ENCODE peak calls at places on chromosome 2, in four cellular contexts. R, E, M and I are unnamed samples.

GRCh38 chr2:32977228-32977758 is 30.5 kb downstream of the LTBP1 start:
- DNase-seq in R (no peak), E (no peak), M (peak; percentile 12), I (peak; percentile 83)

GRCh38 chr2:100818003-100818605 is 1.8 kb upstream of the NPAS2 start:
- DNase-seq in E (no peak), R (peak; percentile 53), M (no peak), I (no peak)

GRCh38 chr2:149559341-149560068 is 28.1 kb downstream of the MMADHC start:
- DNase-seq in R (no peak), M (peak; percentile 8), E (no peak), I (no peak)

GRCh38 chr2:187991389-187991788 is 300.3 kb upstream of the GULP1 start:
- DNase-seq in M (no peak), R (no peak), E (no peak), I (no peak)

GRCh38 chr2:156065912-156066311 is 266.6 kb downstream of the NR4A2 start:
- DNase-seq in M (peak; percentile 57), E (no peak), R (no peak), I (no peak)

GRCh38 chr2:190075623-190076022 is 13.1 kb upstream of the MSTN start:
- DNase-seq in M (no peak), R (no peak), E (no peak), I (no peak)

GRCh38 chr2:3238951-3239841 is 138.4 kb downstream of the EIPR1 start:
- DNase-seq in M (no peak), R (no peak), E (no peak), I (no peak)

GRCh38 chr2:215695876-215696275 is 260.0 kb upstream of the FN1 start:
- DNase-seq in M (no peak), E (no peak), R (no peak), I (no peak)

GRCh38 chr2:164841719-164842623 is at the start of gene COBLL1:
- DNase-seq in R (peak; percentile 56), E (peak; percentile 92), M (peak; percentile 95), I (peak; percentile 91)

GRCh38 chr2:158753561-158754302 is 41.4 kb upstream of the DAPL1 start:
- DNase-seq in R (peak; percentile 49), E (no peak), M (peak; percentile 88), I (peak; percentile 11)

GRCh38 chr2:220334210-220334609 is 706.8 kb downstream of the SLC4A3 start:
- DNase-seq in R (no peak), M (no peak), E (no peak), I (no peak)

GRCh38 chr2:154850532-154850931 is 152.0 kb downstream of the KCNJ3 start:
- DNase-seq in M (no peak), E (no peak), R (no peak), I (no peak)

GRCh38 chr2:33728106-33728505 is 129.0 kb upstream of the FAM98A start:
- DNase-seq in R (no peak), E (no peak), M (no peak), I (peak; percentile 55)

GRCh38 chr2:18949871-18950597 is 360.7 kb upstream of the NT5C1B start:
- DNase-seq in R (peak; percentile 87), M (no peak), E (no peak), I (no peak)

GRCh38 chr2:120969613-120970355 is 234.1 kb downstream of the GLI2 start:
- DNase-seq in M (no peak), R (no peak), E (no peak), I (no peak)

GRCh38 chr2:5176764-5177163 is 515.4 kb upstream of the SOX11 start:
- DNase-seq in R (no peak), E (no peak), M (no peak), I (no peak)

GRCh38 chr2:9178905-9179571 is 27.6 kb upstream of the ASAP2 start:
- DNase-seq in E (no peak), M (no peak), R (peak; percentile 74), I (peak; percentile 12)

GRCh38 chr2:121099329-121100318 is 185.4 kb downstream of the TFCP2L1 start:
- DNase-seq in E (peak; percentile 42), R (no peak), M (peak; percentile 68), I (no peak)

GRCh38 chr2:123606631-123607030 is 418.5 kb upstream of the CNTNAP5 start:
- DNase-seq in R (no peak), E (no peak), M (no peak), I (no peak)

GRCh38 chr2:98472132-98472650 is 27.5 kb downstream of the INPP4A start:
- DNase-seq in M (no peak), E (peak; percentile 60), R (no peak), I (no peak)

GRCh38 chr2:67797801-67798535 is 264.8 kb downstream of the C1D start:
- DNase-seq in R (peak; percentile 72), M (no peak), E (no peak), I (peak; percentile 48)

GRCh38 chr2:212156114-212156513 is 382.5 kb downstream of the ERBB4 start:
- DNase-seq in R (no peak), E (no peak), M (no peak), I (no peak)

GRCh38 chr2:27689424-27689823 is 25.7 kb downstream of the SLC4A1AP start:
- DNase-seq in M (no peak), R (no peak), E (no peak), I (no peak)

GRCh38 chr2:118295592-118296390 is 207.5 kb downstream of the INSIG2 start:
- DNase-seq in M (no peak), R (no peak), E (no peak), I (no peak)

GRCh38 chr2:112001136-112001764 is 53.8 kb upstream of the TMEM87B start:
- DNase-seq in E (no peak), R (no peak), M (no peak), I (no peak)

GRCh38 chr2:156800065-156800556 is 363.9 kb downstream of the GPD2 start:
- DNase-seq in R (no peak), E (no peak), M (peak; percentile 58), I (no peak)

GRCh38 chr2:143615617-143616016 is 486.4 kb downstream of the ARHGAP15 start:
- DNase-seq in E (no peak), R (no peak), M (no peak), I (no peak)

GRCh38 chr2:162063899-162064298 is 10.1 kb downstream of the DPP4 start:
- DNase-seq in M (no peak), E (no peak), R (no peak), I (no peak)

GRCh38 chr2:162062559-162062958 is 11.5 kb downstream of the DPP4 start:
- DNase-seq in R (no peak), M (peak; percentile 28), E (no peak), I (no peak)

GRCh38 chr2:162061021-162061420 is 13.0 kb downstream of the DPP4 start:
- DNase-seq in M (no peak), E (no peak), R (no peak), I (no peak)

GRCh38 chr2:162065767-162066166 is 8.2 kb downstream of the DPP4 start:
- DNase-seq in M (no peak), R (no peak), E (no peak), I (no peak)

GRCh38 chr2:162063281-162063680 is 10.7 kb downstream of the DPP4 start:
- DNase-seq in E (no peak), M (no peak), R (no peak), I (no peak)
- H3K27ac ChIP-seq in E (no peak overlapping the region), M (no peak overlapping the region), R (no peak overlapping the region), I (no peak overlapping the region)

DNA sequence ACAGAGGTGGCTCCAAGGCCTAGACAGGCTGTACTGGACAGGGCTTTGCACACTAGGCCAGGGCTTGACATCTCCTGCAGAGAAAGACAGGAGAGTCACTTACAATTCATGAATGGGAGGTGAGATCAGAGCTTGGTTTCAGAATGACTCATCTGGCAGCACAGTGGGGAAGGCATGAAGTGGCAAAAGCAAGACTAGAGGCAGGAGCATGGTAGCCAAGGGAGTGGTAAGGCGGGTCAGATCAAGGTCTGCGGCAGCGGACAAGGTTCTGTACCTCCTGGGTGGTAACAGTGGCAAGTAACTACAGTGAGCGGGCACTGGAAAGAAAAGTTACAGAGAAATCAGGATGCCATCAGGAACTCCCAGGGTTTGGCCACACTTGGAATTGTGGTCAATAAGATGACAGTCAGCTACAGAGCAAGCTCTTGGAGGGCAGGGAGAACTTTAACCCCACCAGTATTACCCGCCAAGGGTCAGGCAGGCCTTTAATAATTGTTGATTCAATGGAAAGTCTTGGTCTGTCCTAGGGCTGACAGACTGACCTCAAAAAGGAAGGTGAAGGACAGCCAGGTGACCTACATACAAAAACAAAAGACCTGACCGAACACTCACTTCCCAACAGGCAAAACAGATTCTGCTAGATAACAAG is 5.7 kb downstream of the MCFD2 start:
- DNase-seq in R (peak; percentile 89), M (no peak), E (no peak), I (no peak)
- H3K27ac ChIP-seq in R (peak overlapping the region; percentile 32), M (no peak overlapping the region), E (no peak overlapping the region), I (no peak overlapping the region)

GRCh38 chr2:201183373-201183742 is 417 bp downstream of the CASP10 start:
- DNase-seq in M (no peak), R (no peak), E (no peak), I (no peak)
- H3K27ac ChIP-seq in M (peak overlapping the region; percentile 12), R (no peak overlapping the region), E (peak overlapping the region; percentile 1), I (peak overlapping the region; percentile 25)

GRCh38 chr2:46995844-46996243 is 80.2 kb upstream of the MCFD2 start:
- DNase-seq in M (no peak), E (no peak), R (no peak), I (no peak)

GRCh38 chr2:46997884-46998283 is 82.3 kb upstream of the MCFD2 start:
- DNase-seq in M (no peak), E (no peak), R (no peak), I (no peak)

GRCh38 chr2:46996300-46996843 is 80.8 kb upstream of the MCFD2 start:
- DNase-seq in M (no peak), R (no peak), E (no peak), I (no peak)

GRCh38 chr2:46998551-46998950 is 82.9 kb upstream of the MCFD2 start:
- DNase-seq in M (no peak), R (no peak), E (no peak), I (no peak)

DNA sequence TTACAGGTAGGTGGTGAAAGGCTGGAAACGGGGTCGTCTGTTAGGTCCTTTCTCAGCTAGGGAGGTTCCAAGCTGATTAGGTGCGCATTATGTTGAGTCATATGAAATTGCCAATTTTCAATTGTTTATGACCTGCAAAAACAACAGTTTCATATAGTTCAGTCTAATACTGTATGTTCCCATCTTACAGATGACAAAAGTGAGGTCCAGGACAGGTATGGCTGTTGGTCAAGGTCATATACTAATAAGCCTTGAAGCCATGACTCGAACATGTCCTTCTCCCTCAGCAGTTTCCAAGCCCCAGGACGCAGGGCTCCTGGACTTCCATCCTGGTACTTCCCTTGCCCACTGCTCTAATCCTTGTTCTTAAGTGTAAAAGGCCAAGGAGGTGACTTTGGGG is 81.7 kb upstream of the MCFD2 start:
- DNase-seq in R (no peak), M (no peak), E (no peak), I (no peak)
- H3K27ac ChIP-seq in R (no peak overlapping the region), M (no peak overlapping the region), E (no peak overlapping the region), I (no peak overlapping the region)

DNA sequence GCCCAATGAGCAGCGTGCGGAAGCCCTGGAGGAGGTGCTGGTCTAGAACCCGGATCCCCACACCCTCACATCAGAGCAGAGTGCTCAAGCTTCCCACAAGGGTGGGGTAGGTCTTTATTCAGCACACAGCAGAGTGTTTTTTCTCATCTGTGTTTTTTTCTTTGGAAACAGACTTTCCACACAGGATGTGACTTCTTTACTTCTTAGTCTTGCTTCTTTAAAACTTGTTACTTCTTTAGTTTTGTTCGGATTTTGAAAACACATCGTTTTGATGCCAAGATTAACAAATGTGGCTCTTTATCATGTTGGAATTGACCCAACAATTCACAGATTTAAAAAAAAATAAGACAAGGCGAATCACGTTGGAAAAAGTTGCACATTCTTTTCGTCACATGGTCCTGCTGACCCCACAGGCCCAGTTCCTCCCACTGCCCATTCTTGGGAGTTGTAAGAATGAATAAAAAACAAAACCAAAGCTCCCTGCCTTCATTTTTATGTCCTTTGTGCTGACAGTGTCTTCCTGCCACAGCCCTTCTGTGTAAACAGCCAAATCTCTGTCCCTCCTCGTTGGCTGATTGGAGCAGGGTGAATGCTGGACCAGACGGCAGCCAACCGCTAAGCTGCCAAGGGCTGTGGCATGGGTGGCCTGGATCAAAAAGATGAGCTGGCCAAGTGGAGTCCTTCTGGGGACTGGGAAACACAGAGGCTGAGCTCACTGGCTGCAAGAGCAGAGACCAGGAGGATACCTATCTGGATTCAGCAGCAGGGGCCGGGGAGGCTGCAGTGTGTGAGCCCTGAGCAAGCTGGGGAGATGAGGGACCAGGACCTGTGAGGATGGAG is 81.6 kb downstream of the TWIST2 start:
- DNase-seq in R (peak; percentile 37), E (peak; percentile 52), M (no peak), I (no peak)
- H3K27ac ChIP-seq in R (no peak overlapping the region), E (no peak overlapping the region), M (no peak overlapping the region), I (no peak overlapping the region)